ENCODE peak calls at places on chromosomes 2 and 18, in six cellular contexts. D, M, F, G, V and K are unnamed samples.
A peak's percentile ranks its signal among the peaks of the same experiment; 100 is the strongest.

GRCh38 chr2:135337066-135337465 is 194.0 kb downstream of the ZRANB3 start:
- DNase-seq in D (no peak), G (no peak), V (no peak), F (no peak), M (peak; percentile 21), K (no peak)

GRCh38 chr2:180571559-180571958 is 408.8 kb upstream of the UBE2E3 start:
- DNase-seq in M (peak; percentile 40), V (no peak), F (no peak), G (no peak), D (no peak), K (no peak)

GRCh38 chr2:110980613-110981062 is 140.1 kb upstream of the BCL2L11 start:
- DNase-seq in D (no peak), V (no peak), G (no peak), F (no peak), M (no peak), K (no peak)

GRCh38 chr18:25648724-25649260 is 296.8 kb upstream of the ZNF521 start:
- DNase-seq in D (no peak), G (no peak), F (no peak), V (no peak), M (no peak), K (no peak)

GRCh38 chr2:55050133-55050994 is at the start of gene RTN4:
- DNase-seq in M (peak; percentile 100), V (peak; percentile 98), F (peak; percentile 98), D (peak; percentile 99), G (peak; percentile 78), K (peak; percentile 98)

GRCh38 chr2:232342635-232343565 is 35.7 kb upstream of the ALPP start:
- DNase-seq in D (no peak), F (no peak), M (no peak), G (no peak), V (no peak), K (peak; percentile 18)

GRCh38 chr2:240966906-240967680 is 31.3 kb upstream of the SNED1 start:
- DNase-seq in V (no peak), D (no peak), F (no peak), M (no peak), G (no peak), K (no peak)

GRCh38 chr2:45839388-45840251 is 188.1 kb downstream of the PRKCE start:
- DNase-seq in D (peak; percentile 30), F (no peak), M (peak; percentile 58), G (no peak), V (no peak), K (no peak)

GRCh38 chr18:13112982-13113381 is 105.6 kb upstream of the LDLRAD4 start:
- DNase-seq in V (peak; percentile 11), D (peak; percentile 49), F (no peak), G (no peak), M (peak; percentile 72), K (peak; percentile 84)

GRCh38 chr2:223944704-223945531 is at the start of gene WDFY1:
- DNase-seq in F (peak; percentile 58), G (no peak), V (peak; percentile 90), M (peak; percentile 95), D (peak; percentile 91), K (peak; percentile 93)

GRCh38 chr18:48068916-48069445 is 138.5 kb upstream of the SMAD2 start:
- DNase-seq in G (no peak), F (no peak), D (no peak), M (no peak), V (no peak), K (no peak)

GRCh38 chr2:201807452-201807980 is 1.2 kb downstream of the CDK15 start:
- DNase-seq in D (peak; percentile 45), M (peak; percentile 62), G (no peak), V (no peak), F (no peak), K (peak; percentile 38)

GRCh38 chr2:172580544-172580943 is 24.7 kb downstream of the PDK1 start:
- DNase-seq in G (no peak), F (no peak), D (no peak), V (no peak), M (no peak), K (no peak)

GRCh38 chr2:187922841-187923240 is 368.6 kb upstream of the TFPI start:
- DNase-seq in F (no peak), G (no peak), M (no peak), D (no peak), V (no peak), K (no peak)